ENCODE peak calls at places on chromosomes 13 and 19, in four cellular contexts. T is HepG2, R is HCT116, E is K562. B is an unnamed sample.

GRCh38 chr19:6556480-6556879 is 25.7 kb downstream of the TNFSF9 start:
- DNase-seq in T (no peak), R (no peak), E (no peak), B (no peak)

GRCh38 chr19:11069451-11070009 is 19.7 kb upstream of the LDLR start:
- DNase-seq in T (no peak), R (no peak), E (no peak), B (no peak)

GRCh38 chr19:48656840-48657474 is 11.0 kb upstream of the CA11 start:
- DNase-seq in T (no peak), R (no peak), E (no peak), B (no peak)

GRCh38 chr13:103799028-103799427 is 732.8 kb upstream of the SLC10A2 start:
- DNase-seq in T (no peak), R (no peak), E (no peak), B (no peak)

GRCh38 chr13:24106429-24106828 is 54.1 kb upstream of the SPATA13 start:
- DNase-seq in T (peak; percentile 90), R (no peak), E (no peak), B (no peak)

GRCh38 chr13:23558675-23559536 is 11.3 kb upstream of the TNFRSF19 start:
- DNase-seq in T (peak; percentile 97), R (peak; percentile 10), E (no peak), B (no peak)

GRCh38 chr13:62300021-62300420 is 884.4 kb upstream of the PCDH20 start:
- DNase-seq in T (no peak), R (no peak), E (no peak), B (no peak)

GRCh38 chr13:40101708-40102359 is 446.4 kb downstream of the COG6 start:
- DNase-seq in T (no peak), R (no peak), E (no peak), B (no peak)

GRCh38 chr13:35478384-35479222 is 2.1 kb upstream of the MAB21L1 start:
- DNase-seq in T (no peak), R (no peak), E (no peak), B (no peak)

GRCh38 chr13:43227721-43228120 is 204.3 kb downstream of the DNAJC15 start:
- DNase-seq in T (no peak), R (no peak), E (peak; percentile 5), B (no peak)

GRCh38 chr19:9009935-9010651 is at the start of gene MUC16:
- DNase-seq in T (no peak), R (no peak), E (no peak), B (no peak)

GRCh38 chr13:93603043-93603442 is 376.4 kb downstream of the GPC6 start:
- DNase-seq in T (no peak), R (no peak), E (no peak), B (no peak)

GRCh38 chr13:33797622-33798021 is 20.3 kb upstream of the RFC3 start:
- DNase-seq in T (no peak), R (no peak), E (no peak), B (no peak)

GRCh38 chr19:14369399-14370168 is 11.7 kb upstream of the ADGRE5 start:
- DNase-seq in T (no peak), R (no peak), E (no peak), B (no peak)

GRCh38 chr19:9622531-9622930 is 1.5 kb upstream of the ZNF561 start:
- DNase-seq in T (no peak), R (no peak), E (no peak), B (no peak)

GRCh38 chr13:60654405-60654804 is 257.4 kb downstream of the TDRD3 start:
- DNase-seq in T (peak; percentile 16), R (no peak), E (no peak), B (peak; percentile 2)

GRCh38 chr13:99614465-99614885 is 113.2 kb downstream of the TM9SF2 start:
- DNase-seq in T (peak; percentile 76), R (no peak), E (no peak), B (no peak)

GRCh38 chr13:62293081-62293480 is 877.4 kb upstream of the PCDH20 start:
- DNase-seq in T (no peak), R (no peak), E (no peak), B (no peak)

GRCh38 chr19:45556835-45557234 is 27.8 kb downstream of the OPA3 start:
- DNase-seq in T (no peak), R (no peak), E (peak; percentile 6), B (no peak)

GRCh38 chr13:113305208-113305607 is 8.2 kb downstream of the LAMP1 start:
- DNase-seq in T (no peak), R (no peak), E (no peak), B (no peak)

GRCh38 chr13:74067818-74068217 is 66.4 kb downstream of the KLF12 start:
- DNase-seq in T (no peak), R (no peak), E (no peak), B (no peak)

GRCh38 chr19:50486823-50487515 is 10.3 kb upstream of the GARIN5A start:
- DNase-seq in T (peak; percentile 51), R (peak; percentile 80), E (peak; percentile 69), B (no peak)

GRCh38 chr19:6417713-6418561 is 6.7 kb downstream of the KHSRP start:
- DNase-seq in T (no peak), R (no peak), E (no peak), B (no peak)

GRCh38 chr19:58386166-58386575 is 898 bp upstream of the RPS5 start:
- DNase-seq in T (no peak), R (no peak), E (no peak), B (no peak)

GRCh38 chr19:16096281-16096855 is 15.3 kb upstream of the RAB8A start:
- DNase-seq in T (no peak), R (no peak), E (no peak), B (no peak)
- TF ChIP-seq POLR2AphosphoS5 in T (no peak), R (no peak), E (no peak), B (no peak)

DNA sequence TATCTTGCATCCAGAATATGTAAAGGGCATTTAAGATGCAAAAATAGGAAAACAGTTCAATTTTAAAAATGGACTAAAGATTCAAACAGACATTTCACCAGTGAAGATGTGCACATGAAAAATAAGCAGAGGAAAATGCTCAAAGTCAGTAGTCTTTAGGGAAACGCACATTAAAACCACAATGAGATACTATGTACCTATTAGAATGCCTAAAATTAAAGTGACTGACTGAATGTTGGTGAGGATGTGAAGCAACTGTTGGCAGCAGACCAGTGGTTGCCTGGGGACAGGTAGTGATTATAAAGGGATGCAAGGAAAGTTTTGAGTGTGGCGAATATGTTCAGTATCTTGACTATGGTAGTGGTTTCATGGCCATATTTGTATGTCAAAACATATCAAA is 75.2 kb downstream of the DGKH start:
- DNase-seq in T (no peak), R (no peak), E (no peak), B (no peak)
- TF ChIP-seq TCF7L2 in T (no peak), R (no peak), E (no peak), B (no peak)

DNA sequence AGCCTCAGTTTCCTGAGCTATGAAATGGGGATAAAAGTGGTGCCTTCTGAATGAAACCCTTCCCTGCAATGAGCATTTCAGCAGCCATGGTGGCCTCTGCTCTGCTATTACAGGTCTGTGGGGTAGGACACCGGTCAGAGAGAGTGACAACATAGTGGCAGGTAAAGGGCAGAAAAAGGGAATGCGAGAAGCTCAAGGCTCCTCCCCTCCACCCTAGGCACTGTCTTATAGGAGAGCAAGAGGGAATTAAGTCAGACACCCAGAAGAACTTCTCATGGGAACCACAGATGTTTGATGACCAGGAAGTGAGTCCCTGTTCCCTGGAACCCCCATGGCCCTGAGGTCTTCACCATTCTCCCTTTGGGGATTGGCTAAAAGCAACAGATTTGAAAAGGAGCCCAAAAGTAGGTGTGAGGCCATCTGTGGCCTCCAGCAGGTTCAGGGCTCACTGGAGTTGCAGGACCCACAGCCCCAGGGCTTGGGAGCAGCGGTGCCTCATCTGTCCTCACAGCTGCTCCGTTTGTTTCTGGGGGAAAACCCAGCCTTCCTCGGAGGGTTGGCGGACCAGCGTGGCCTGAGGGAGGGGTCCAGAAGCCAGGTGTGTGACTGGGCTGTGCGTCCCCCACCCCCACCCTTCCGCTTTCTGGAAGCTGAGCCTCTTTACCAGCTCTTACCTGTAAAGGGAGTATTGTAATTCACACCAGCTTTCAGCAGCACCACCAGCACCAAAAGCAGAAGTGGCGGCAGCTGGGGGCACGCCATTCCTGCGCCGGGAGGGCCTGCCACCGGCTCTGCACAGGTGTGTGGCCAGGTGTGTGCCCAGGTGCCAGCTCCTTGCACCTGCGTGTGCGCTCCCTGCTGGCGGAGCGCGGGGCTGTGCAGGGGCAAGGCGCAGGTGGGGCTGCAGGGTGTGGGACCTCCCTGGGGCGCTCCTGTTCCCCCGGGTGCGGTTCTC is 19.4 kb downstream of the IQCN start:
- DNase-seq in T (no peak), R (no peak), E (no peak), B (no peak)
- TF ChIP-seq POLR2AphosphoS5 in T (no peak), R (no peak), E (no peak), B (no peak)

GRCh38 chr13:50713849-50714248 is 129.6 kb downstream of the DLEU7 start:
- DNase-seq in T (no peak), R (no peak), E (no peak), B (no peak)
- TF ChIP-seq TCF7L2 in T (no peak), R (no peak), E (no peak), B (no peak)

GRCh38 chr13:45831851-45832250 is 19.7 kb downstream of the SIAH3 start:
- DNase-seq in T (no peak), R (no peak), E (no peak), B (no peak)

GRCh38 chr13:45834411-45834994 is 17.1 kb downstream of the SIAH3 start:
- DNase-seq in T (no peak), R (no peak), E (no peak), B (no peak)

GRCh38 chr13:45833242-45833641 is 18.3 kb downstream of the SIAH3 start:
- DNase-seq in T (no peak), R (no peak), E (no peak), B (no peak)

GRCh38 chr13:45830121-45830520 is 21.4 kb downstream of the SIAH3 start:
- DNase-seq in T (no peak), R (no peak), E (no peak), B (no peak)

DNA sequence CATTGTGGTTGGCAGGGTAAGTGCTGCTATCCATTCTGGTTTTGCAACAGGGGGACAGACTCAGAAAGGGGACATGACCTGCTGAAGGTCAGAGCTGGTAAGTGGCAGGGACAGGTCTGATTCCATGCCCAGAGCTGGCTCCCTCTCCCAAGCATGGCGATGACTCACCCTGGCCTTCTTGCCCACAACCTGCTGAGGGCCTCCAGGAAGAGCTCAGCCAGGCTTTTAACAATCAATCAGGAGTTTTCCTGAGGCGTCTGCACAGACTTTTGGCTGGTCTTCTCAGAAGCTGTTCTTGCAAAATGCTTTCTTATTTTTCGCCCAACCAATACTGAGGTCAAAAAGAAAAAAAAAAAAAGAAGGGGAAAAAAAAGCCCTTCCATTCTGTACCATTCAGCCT is 17.9 kb downstream of the SIAH3 start:
- DNase-seq in T (no peak), R (peak; percentile 13), E (no peak), B (no peak)
- TF ChIP-seq POLR2AphosphoS5 in T (no peak), R (no peak), E (no peak), B (no peak)

B was measured in Panc1.